ENCODE peak calls at places on chromosomes 7 and 10, in four cellular contexts. X is dorsolateral prefrontal cortex, E is right cardiac atrium, Y is NCI-H1105 treated with DMSO at 0.1 percent for 48 hours. M is an unnamed sample.

GRCh38 chr7:151803841-151804240 is 73.1 kb downstream of the PRKAG2 start:
- DNase-seq in X (no peak), E (no peak), Y (no peak), M (no peak)

GRCh38 chr10:76887223-76888010 is 750.2 kb downstream of the KCNMA1 start:
- DNase-seq in X (no peak), Y (no peak), E (no peak), M (no peak)

GRCh38 chr10:124465003-124465776 is 3.6 kb downstream of the LHPP start:
- DNase-seq in X (no peak), E (no peak), Y (no peak), M (no peak)

GRCh38 chr10:34808789-34809745 is 6.0 kb downstream of the PARD3 start:
- DNase-seq in X (no peak), E (no peak), Y (peak; percentile 85), M (peak; percentile 48)

GRCh38 chr7:31767686-31768358 is 80.8 kb downstream of the PPP1R17 start:
- DNase-seq in E (no peak), Y (no peak), X (no peak), M (no peak)

GRCh38 chr7:44391746-44392617 is 66.6 kb upstream of the CAMK2B start:
- DNase-seq in X (no peak), Y (no peak), E (no peak), M (no peak)

GRCh38 chr7:154342971-154343633 is 290.9 kb downstream of the DPP6 start:
- DNase-seq in E (no peak), Y (no peak), X (no peak), M (no peak)

GRCh38 chr7:19958309-19958896 is 185.0 kb upstream of the TMEM196 start:
- DNase-seq in E (no peak), Y (no peak), X (no peak), M (no peak)

GRCh38 chr7:103636153-103636552 is 190.1 kb upstream of the SLC26A5 start:
- DNase-seq in X (no peak), Y (no peak), E (no peak), M (no peak)